ENCODE peak calls at places on chromosomes 4 and X, in ten cellular contexts. D, H, C, J, N, A, Z, K, I and U are unnamed samples.

GRCh38 chrX:120251471-120252011 is 929 bp downstream of the ZBTB33 start:
- DNase-seq in D (no peak), H (peak), C (peak), J (no peak), N (peak), A (no peak), Z (no peak), K (peak), I (peak), U (peak)

GRCh38 chr4:38456096-38456495 is 207.9 kb upstream of the KLF3 start:
- DNase-seq in D (no peak), H (no peak), C (no peak), J (no peak), N (no peak), A (no peak), Z (no peak), K (no peak), I (no peak), U (no peak)

GRCh38 chr4:53012738-53013137 is 150.6 kb downstream of the RASL11B start:
- DNase-seq in D (no peak), H (no peak), C (no peak), J (no peak), N (peak), A (no peak), Z (no peak), K (no peak), I (no peak), U (peak)

GRCh38 chr4:154588198-154588597 is 2.3 kb downstream of the FGA start:
- DNase-seq in D (no peak), H (no peak), C (no peak), J (no peak), N (no peak), A (no peak), Z (no peak), K (no peak), I (no peak), U (no peak)

GRCh38 chr4:132642196-132642817 is 506.8 kb upstream of the PCDH10 start:
- DNase-seq in D (no peak), H (no peak), C (peak), J (peak), N (peak), A (no peak), Z (no peak), K (peak), I (no peak), U (no peak)

GRCh38 chrX:38437093-38437492 is 84.7 kb downstream of the OTC start:
- DNase-seq in D (no peak), H (no peak), C (peak), J (no peak), N (peak), A (no peak), Z (no peak), K (no peak), I (no peak), U (no peak)

GRCh38 chr4:121690001-121690400 is 6.8 kb downstream of the ANXA5 start:
- DNase-seq in D (no peak), H (no peak), C (peak), J (no peak), N (peak), A (no peak), Z (no peak), K (no peak), I (no peak), U (no peak)

GRCh38 chr4:16199132-16199531 is 27.1 kb downstream of the TAPT1 start:
- DNase-seq in D (no peak), H (no peak), C (no peak), J (no peak), N (peak), A (no peak), Z (no peak), K (no peak), I (no peak), U (no peak)

GRCh38 chrX:116384406-116384805 is 52.0 kb upstream of the SLC6A14 start:
- DNase-seq in D (no peak), H (no peak), C (no peak), J (no peak), N (peak), A (no peak), Z (no peak), K (no peak), I (no peak), U (no peak)

GRCh38 chr4:114694770-114695169 is 96.2 kb downstream of the UGT8 start:
- DNase-seq in D (no peak), H (no peak), C (peak), J (peak), N (peak), A (no peak), Z (no peak), K (no peak), I (no peak), U (no peak)

GRCh38 chrX:34656467-34656841 is 631 bp downstream of the TMEM47 start:
- DNase-seq in D (no peak), H (peak), C (peak), J (no peak), N (no peak), A (no peak), Z (peak), K (peak), I (no peak), U (no peak)

GRCh38 chr4:124851741-124852140 is 139.2 kb upstream of the ANKRD50 start:
- DNase-seq in D (no peak), H (no peak), C (no peak), J (no peak), N (no peak), A (no peak), Z (no peak), K (no peak), I (no peak), U (no peak)

GRCh38 chr4:1501754-1502500 is 95.7 kb upstream of the NKX1-1 start:
- DNase-seq in D (no peak), H (no peak), C (no peak), J (no peak), N (no peak), A (peak), Z (peak), K (peak), I (no peak), U (no peak)

GRCh38 chr4:112411781-112412281 is 104.1 kb downstream of the NEUROG2 start:
- DNase-seq in D (no peak), H (no peak), C (no peak), J (peak), N (no peak), A (no peak), Z (no peak), K (peak), I (no peak), U (no peak)

GRCh38 chr4:98993419-98994071 is 2.0 kb upstream of the METAP1 start:
- DNase-seq in D (no peak), H (no peak), C (no peak), J (no peak), N (no peak), A (peak), Z (no peak), K (no peak), I (no peak), U (no peak)

GRCh38 chr4:94511591-94511990 is 59.8 kb downstream of the PDLIM5 start:
- DNase-seq in D (no peak), H (no peak), C (no peak), J (no peak), N (no peak), A (no peak), Z (no peak), K (no peak), I (no peak), U (no peak)

GRCh38 chr4:156321203-156321602 is 367.5 kb upstream of the CTSO start:
- DNase-seq in D (no peak), H (no peak), C (peak), J (no peak), N (peak), A (no peak), Z (no peak), K (no peak), I (no peak), U (no peak)

GRCh38 chr4:109079731-109080130 is 222.7 kb downstream of the COL25A1 start:
- DNase-seq in D (no peak), H (no peak), C (no peak), J (no peak), N (peak), A (no peak), Z (no peak), K (no peak), I (no peak), U (no peak)

GRCh38 chrX:131792356-131792749 is 230.7 kb upstream of the STK26 start:
- DNase-seq in D (no peak), H (peak), C (peak), J (no peak), N (no peak), A (peak), Z (peak), K (no peak), I (no peak), U (peak)

GRCh38 chr4:113212613-113213012 is 163.2 kb downstream of the ANK2 start:
- DNase-seq in D (no peak), H (no peak), C (no peak), J (peak), N (no peak), A (no peak), Z (no peak), K (no peak), I (no peak), U (no peak)

GRCh38 chrX:154374361-154375155 is at the start of gene FLNA:
- DNase-seq in D (no peak), H (peak), C (no peak), J (no peak), N (peak), A (peak), Z (peak), K (peak), I (no peak), U (no peak)
- H3K27ac ChIP-seq in D (peak), H (peak), C (no peak), J (no peak), N (peak), A (peak), Z (peak), K (no peak), I (peak), U (peak)

GRCh38 chr4:184320630-184321029 is 103.0 kb upstream of the ENPP6 start:
- DNase-seq in D (no peak), H (no peak), C (no peak), J (no peak), N (no peak), A (no peak), Z (no peak), K (no peak), I (no peak), U (no peak)
- H3K27ac ChIP-seq in D (no peak), H (no peak), C (no peak), J (no peak), N (no peak), A (no peak), Z (no peak), K (no peak), I (no peak), U (no peak)

GRCh38 chr4:36719425-36719824 is 438.0 kb downstream of the DTHD1 start:
- DNase-seq in D (no peak), H (no peak), C (no peak), J (no peak), N (no peak), A (no peak), Z (no peak), K (no peak), I (no peak), U (no peak)

GRCh38 chr4:36722986-36723385 is 441.6 kb downstream of the DTHD1 start:
- DNase-seq in D (no peak), H (no peak), C (no peak), J (no peak), N (no peak), A (no peak), Z (no peak), K (no peak), I (no peak), U (no peak)
- H3K27ac ChIP-seq in D (no peak), H (no peak), C (no peak), J (no peak), N (no peak), A (no peak), Z (no peak), K (no peak), I (no peak), U (no peak)

DNA sequence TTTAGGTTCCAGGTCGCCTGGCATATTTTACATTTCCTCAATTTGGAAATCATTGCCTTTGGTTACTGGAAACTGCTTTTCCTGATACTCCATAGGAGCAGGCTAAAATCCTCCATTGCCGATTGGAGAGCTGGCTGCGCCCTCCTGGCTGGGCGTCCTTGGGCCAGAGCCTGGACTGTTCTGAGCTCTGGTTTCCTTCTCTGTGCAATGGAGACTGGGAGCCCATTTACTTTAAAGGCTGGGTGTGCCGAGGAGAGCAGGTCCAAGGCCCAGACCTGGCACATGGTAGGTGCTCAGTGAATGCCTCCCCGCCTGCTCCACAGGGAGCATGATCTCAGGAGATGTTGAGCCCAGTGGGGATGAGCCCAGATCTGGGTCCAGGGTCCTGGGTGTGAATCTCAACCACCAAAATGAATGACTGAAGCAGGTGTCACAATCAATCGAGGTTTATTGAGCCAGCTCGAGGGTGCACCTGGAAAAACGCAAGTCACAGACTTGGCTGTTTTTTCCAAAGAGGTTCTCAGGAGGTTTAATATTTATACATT is 50.0 kb downstream of the EVC start:
- DNase-seq in D (no peak), H (no peak), C (no peak), J (no peak), N (no peak), A (no peak), Z (peak), K (no peak), I (no peak), U (no peak)
- H3K27ac ChIP-seq in D (no peak), H (no peak), C (no peak), J (no peak), N (no peak), A (no peak), Z (no peak), K (no peak), I (no peak), U (no peak)

GRCh38 chr4:74545488-74545887 is 100.6 kb downstream of the AREG start:
- DNase-seq in D (no peak), H (no peak), C (peak), J (no peak), N (peak), A (no peak), Z (no peak), K (no peak), I (no peak), U (no peak)
- H3K27ac ChIP-seq in D (no peak), H (no peak), C (peak), J (no peak), N (no peak), A (no peak), Z (no peak), K (no peak), I (no peak), U (no peak)

GRCh38 chr4:169399976-169400767 is 129.4 kb upstream of the SH3RF1 start:
- DNase-seq in D (no peak), H (no peak), C (peak), J (no peak), N (no peak), A (no peak), Z (no peak), K (no peak), I (no peak), U (no peak)

GRCh38 chr4:169397762-169398161 is 127.0 kb upstream of the SH3RF1 start:
- DNase-seq in D (no peak), H (no peak), C (peak), J (no peak), N (peak), A (no peak), Z (no peak), K (no peak), I (no peak), U (no peak)

GRCh38 chr4:169400832-169401231 is 130.1 kb upstream of the SH3RF1 start:
- DNase-seq in D (no peak), H (no peak), C (no peak), J (no peak), N (no peak), A (no peak), Z (no peak), K (no peak), I (no peak), U (no peak)

GRCh38 chr4:169398294-169398693 is 127.5 kb upstream of the SH3RF1 start:
- DNase-seq in D (no peak), H (no peak), C (peak), J (no peak), N (peak), A (no peak), Z (no peak), K (no peak), I (no peak), U (no peak)
- H3K27ac ChIP-seq in D (no peak), H (no peak), C (peak), J (no peak), N (no peak), A (no peak), Z (no peak), K (no peak), I (no peak), U (no peak)

GRCh38 chr4:26813698-26814097 is 46.9 kb upstream of the STIM2 start:
- DNase-seq in D (no peak), H (no peak), C (no peak), J (no peak), N (no peak), A (no peak), Z (no peak), K (no peak), I (no peak), U (no peak)

GRCh38 chr4:26815686-26816085 is 45.0 kb upstream of the STIM2 start:
- DNase-seq in D (no peak), H (no peak), C (no peak), J (no peak), N (no peak), A (no peak), Z (no peak), K (no peak), I (no peak), U (no peak)

GRCh38 chr4:26815199-26815598 is 45.4 kb upstream of the STIM2 start:
- DNase-seq in D (no peak), H (no peak), C (no peak), J (no peak), N (no peak), A (no peak), Z (no peak), K (no peak), I (no peak), U (no peak)

GRCh38 chr4:26809811-26810210 is 50.8 kb upstream of the STIM2 start:
- DNase-seq in D (no peak), H (no peak), C (no peak), J (no peak), N (no peak), A (no peak), Z (no peak), K (no peak), I (no peak), U (no peak)

DNA sequence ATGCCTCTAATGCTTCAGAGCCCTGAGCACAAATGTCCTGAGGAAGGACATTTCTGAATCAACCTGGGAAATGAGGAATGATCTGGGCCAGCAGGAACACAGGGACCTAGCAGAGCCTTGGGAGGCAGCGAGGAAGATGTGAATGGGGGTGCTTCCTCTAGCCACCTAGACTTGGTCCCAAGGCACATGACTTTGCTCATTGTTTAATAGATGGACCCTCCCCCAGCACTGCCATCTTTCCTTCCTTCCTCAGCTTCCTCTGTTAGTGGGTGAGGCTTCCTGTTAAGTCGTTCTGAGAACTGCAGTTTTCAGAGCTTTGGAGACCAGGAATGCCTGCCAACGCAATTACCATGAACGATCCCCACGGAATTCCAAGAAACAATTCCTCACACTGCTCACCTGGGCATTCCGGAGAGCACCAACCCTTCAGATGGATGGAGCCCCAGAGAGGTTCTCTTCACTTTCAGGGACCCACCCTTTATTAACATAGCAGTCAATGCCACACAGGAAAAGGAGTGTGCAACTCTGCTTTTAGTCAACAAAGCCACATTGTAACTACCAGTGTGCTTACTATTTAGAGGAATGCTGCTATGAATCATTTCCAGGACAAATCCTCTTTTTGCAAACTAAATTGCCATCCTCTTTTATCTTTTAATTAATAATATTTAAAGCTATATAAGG is 48.5 kb upstream of the STIM2 start:
- DNase-seq in D (no peak), H (no peak), C (peak), J (no peak), N (no peak), A (no peak), Z (no peak), K (no peak), I (no peak), U (peak)
- H3K27ac ChIP-seq in D (no peak), H (no peak), C (no peak), J (no peak), N (no peak), A (no peak), Z (no peak), K (no peak), I (no peak), U (no peak)

GRCh38 chr4:27010334-27010940 is 149.8 kb downstream of the STIM2 start:
- DNase-seq in D (peak), H (peak), C (peak), J (peak), N (peak), A (peak), Z (peak), K (peak), I (peak), U (peak)
- H3K27ac ChIP-seq in D (no peak), H (peak), C (no peak), J (no peak), N (no peak), A (no peak), Z (no peak), K (no peak), I (peak), U (no peak)